ENCODE peak calls at places on chromosomes 12 and 14, in ten cellular contexts. W is stimulated activated CD4-positive, alpha-beta T cell treated with anti-CD3 and anti-CD28 coated beads, Interleukin-1b, Interleukin-23, amount 100 ng/mL, for 48 hours; J is NCI-H1105; P is activated CD4-positive, CD25-positive, alpha-beta regulatory T cell; B is EL; F is activated naive CD8-positive, alpha-beta T cell treated with anti-CD3 and anti-CD28 coated beads for 36 hours; S is HEK293T; C is ELR; Q is H4; G is lung microvascular endothelial cell. E is an unnamed sample.

GRCh38 chr14:72377016-72377415 is 444.8 kb downstream of the RGS6 start:
- DNase-seq in W (no peak), J (no peak), P (no peak), B (no peak), F (no peak), S (no peak), C (no peak), Q (no peak), G (no peak), E (no peak)

GRCh38 chr12:34526946-34527345 is 504.6 kb downstream of the ALG10 start:
- DNase-seq in W (no peak), J (no peak), P (no peak), B (no peak), F (no peak), S (no peak), C (no peak), Q (no peak), G (no peak), E (no peak)

GRCh38 chr12:94304566-94305061 is 155.1 kb downstream of the CEP83 start:
- DNase-seq in W (no peak), J (no peak), P (no peak), B (peak), F (no peak), S (no peak), C (no peak), Q (no peak), G (no peak), E (no peak)

GRCh38 chr14:93787465-93788306 is 599 bp downstream of the PRIMA1 start:
- DNase-seq in W (no peak), J (no peak), P (no peak), B (no peak), F (peak), S (no peak), C (no peak), Q (no peak), G (no peak), E (no peak)

GRCh38 chr14:52129733-52130132 is 60.9 kb upstream of the NID2 start:
- DNase-seq in W (no peak), J (no peak), P (no peak), B (no peak), F (no peak), S (no peak), C (no peak), Q (no peak), G (no peak), E (no peak)

GRCh38 chr12:127428420-127428819 is 838.5 kb upstream of the TMEM132C start:
- DNase-seq in W (no peak), J (no peak), P (no peak), B (no peak), F (no peak), S (no peak), C (no peak), Q (no peak), G (no peak), E (no peak)

GRCh38 chr12:3365416-3366385 is 125.3 kb upstream of the PRMT8 start:
- DNase-seq in W (no peak), J (no peak), P (no peak), B (no peak), F (no peak), S (peak), C (no peak), Q (no peak), G (no peak), E (no peak)

GRCh38 chr12:108394196-108394595 is 55.1 kb upstream of the CMKLR1 start:
- DNase-seq in W (no peak), J (no peak), P (no peak), B (no peak), F (no peak), S (no peak), C (no peak), Q (no peak), G (no peak), E (no peak)

GRCh38 chr14:51554953-51555352 is 96.8 kb upstream of the FRMD6 start:
- DNase-seq in W (no peak), J (no peak), P (no peak), B (peak), F (no peak), S (no peak), C (peak), Q (peak), G (peak), E (no peak)

GRCh38 chr14:57865450-57866198 is at the start of gene SLC35F4:
- DNase-seq in W (no peak), J (peak), P (no peak), B (no peak), F (no peak), S (peak), C (no peak), Q (no peak), G (peak), E (no peak)

GRCh38 chr14:77025744-77026165 is 2.8 kb downstream of the IRF2BPL start:
- DNase-seq in W (no peak), J (no peak), P (no peak), B (peak), F (no peak), S (no peak), C (peak), Q (peak), G (peak), E (no peak)

GRCh38 chr12:12784911-12785814 is at the start of gene APOLD1:
- DNase-seq in W (no peak), J (no peak), P (no peak), B (peak), F (no peak), S (no peak), C (peak), Q (no peak), G (peak), E (no peak)

GRCh38 chr14:35250319-35250718 is 41.9 kb upstream of the PSMA6 start:
- DNase-seq in W (no peak), J (no peak), P (no peak), B (no peak), F (no peak), S (no peak), C (no peak), Q (no peak), G (no peak), E (no peak)

GRCh38 chr12:5768880-5769199 is 176.2 kb downstream of the ANO2 start:
- DNase-seq in W (no peak), J (no peak), P (no peak), B (no peak), F (no peak), S (no peak), C (no peak), Q (no peak), G (no peak), E (no peak)

GRCh38 chr14:23566782-23567185 is 807 bp downstream of the AP1G2 start:
- DNase-seq in W (no peak), J (no peak), P (no peak), B (peak), F (no peak), S (no peak), C (peak), Q (no peak), G (peak), E (no peak)

GRCh38 chr12:26803552-26803951 is 29.4 kb downstream of the ITPR2 start:
- DNase-seq in W (no peak), J (no peak), P (no peak), B (peak), F (no peak), S (no peak), C (peak), Q (peak), G (peak), E (no peak)